ENCODE peak calls at places on chromosomes 11 and 22, in six cellular contexts. S is ovary; Q is AG10803; D is cardiac muscle cell; U is naive thymus-derived CD4-positive, alpha-beta T cell; O is right lobe of liver. X is an unnamed sample.

GRCh38 chr11:35045219-35045819 is 93.7 kb upstream of the CD44 start:
- DNase-seq in O (no peak), U (peak; percentile 35), D (no peak), S (no peak), Q (no peak), X (no peak)

GRCh38 chr11:60931897-60932296 is 7.6 kb downstream of the TMEM132A start:
- DNase-seq in Q (no peak), S (no peak), O (no peak), D (no peak), U (no peak), X (no peak)

GRCh38 chr11:80916180-80916811 is 1475.5 kb upstream of the TENM4 start:
- DNase-seq in D (no peak), S (no peak), O (no peak), U (no peak), Q (no peak), X (no peak)

GRCh38 chr22:46119729-46120419 is 30.5 kb upstream of the PPARA start:
- DNase-seq in D (peak; percentile 91), Q (peak; percentile 94), U (no peak), O (no peak), S (peak; percentile 83), X (no peak)

GRCh38 chr22:30877662-30878515 is 90.7 kb downstream of the MORC2 start:
- DNase-seq in Q (no peak), U (no peak), D (no peak), O (peak; percentile 18), S (no peak), X (peak; percentile 63)

GRCh38 chr22:49331223-49331815 is 496.4 kb downstream of the BRD1 start:
- DNase-seq in S (no peak), O (peak; percentile 31), U (no peak), D (no peak), Q (no peak), X (no peak)

GRCh38 chr11:45919276-45919675 is 1.6 kb upstream of the PEX16 start:
- DNase-seq in U (no peak), S (peak; percentile 28), Q (no peak), O (no peak), D (no peak), X (no peak)

GRCh38 chr11:86523738-86524602 is 148.4 kb downstream of the ME3 start:
- DNase-seq in D (peak; percentile 85), S (no peak), Q (peak; percentile 79), U (no peak), O (no peak), X (peak; percentile 39)

GRCh38 chr11:113697798-113698407 is 8.2 kb downstream of the TMPRSS5 start:
- DNase-seq in Q (no peak), D (no peak), O (no peak), S (no peak), U (no peak), X (no peak)

GRCh38 chr11:133163463-133164419 is 368.6 kb downstream of the OPCML start:
- DNase-seq in D (peak; percentile 61), Q (peak; percentile 57), O (no peak), U (no peak), S (no peak), X (no peak)

GRCh38 chr11:9906043-9906791 is 242.3 kb downstream of the SWAP70 start:
- DNase-seq in D (peak; percentile 89), S (no peak), Q (peak; percentile 100), O (no peak), U (no peak), X (no peak)

GRCh38 chr11:119583585-119583984 is 145.4 kb downstream of the NECTIN1 start:
- DNase-seq in U (no peak), O (peak; percentile 6), D (no peak), S (no peak), Q (no peak), X (no peak)

GRCh38 chr11:119585038-119585666 is 143.8 kb downstream of the NECTIN1 start:
- DNase-seq in D (peak; percentile 26), O (peak; percentile 44), Q (no peak), U (no peak), S (no peak), X (no peak)

GRCh38 chr11:119580751-119581150 is 148.2 kb downstream of the NECTIN1 start:
- DNase-seq in Q (no peak), D (no peak), U (no peak), S (no peak), O (peak; percentile 12), X (no peak)

GRCh38 chr11:119586181-119586580 is 142.8 kb downstream of the NECTIN1 start:
- DNase-seq in S (no peak), D (no peak), U (no peak), O (peak; percentile 19), Q (no peak), X (no peak)

DNA sequence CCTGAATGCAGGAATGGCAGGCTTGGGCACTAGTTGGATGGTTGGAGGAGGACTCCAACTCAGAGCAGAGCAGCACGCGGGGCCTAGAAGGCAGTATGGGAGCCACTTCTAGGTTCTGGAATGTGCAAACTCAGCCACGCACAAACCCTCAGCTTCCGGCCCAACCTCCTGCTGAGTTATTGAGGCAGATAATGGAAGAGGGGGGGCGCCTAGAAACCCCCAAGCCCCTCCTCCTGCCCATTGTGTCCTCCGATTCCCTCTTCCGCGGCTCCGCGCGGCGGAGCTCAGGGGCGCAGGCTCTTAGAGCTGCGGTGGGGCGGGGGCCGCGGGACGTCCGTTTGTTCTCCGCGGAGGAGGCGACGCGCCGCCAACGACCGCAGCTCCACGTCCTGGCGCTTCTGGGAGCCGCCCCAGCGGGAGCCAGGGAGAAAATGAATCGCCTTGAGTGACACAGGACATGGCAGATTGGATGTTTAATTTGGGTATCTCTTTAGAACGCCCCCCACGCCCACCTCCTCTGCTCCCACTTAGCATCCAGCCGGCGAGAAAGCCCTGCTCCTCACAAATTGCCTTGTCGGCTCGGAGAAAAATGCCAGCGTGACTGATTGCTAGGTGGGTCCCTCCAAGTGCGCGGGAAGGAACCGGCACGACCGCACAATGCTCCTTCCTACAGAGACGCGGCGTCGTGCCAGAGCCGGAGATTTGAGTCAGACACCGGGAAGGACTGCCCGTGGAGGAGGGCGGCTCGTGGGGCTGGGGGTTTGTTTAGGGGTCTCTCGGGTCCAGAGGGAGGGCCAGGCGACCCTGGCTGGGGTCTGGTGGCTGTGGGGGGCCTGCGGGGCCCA is 144.6 kb downstream of the NECTIN1 start:
- DNase-seq in D (peak; percentile 96), S (no peak), Q (peak; percentile 56), U (no peak), O (peak; percentile 45), X (no peak)
- H3K4me3 ChIP-seq in D (peak overlapping the region; percentile 26), S (peak overlapping the region; percentile 17), Q (peak overlapping the region; percentile 58), U (no peak overlapping the region), O (peak overlapping the region; percentile 23), X (peak overlapping the region; percentile 41)

DNA sequence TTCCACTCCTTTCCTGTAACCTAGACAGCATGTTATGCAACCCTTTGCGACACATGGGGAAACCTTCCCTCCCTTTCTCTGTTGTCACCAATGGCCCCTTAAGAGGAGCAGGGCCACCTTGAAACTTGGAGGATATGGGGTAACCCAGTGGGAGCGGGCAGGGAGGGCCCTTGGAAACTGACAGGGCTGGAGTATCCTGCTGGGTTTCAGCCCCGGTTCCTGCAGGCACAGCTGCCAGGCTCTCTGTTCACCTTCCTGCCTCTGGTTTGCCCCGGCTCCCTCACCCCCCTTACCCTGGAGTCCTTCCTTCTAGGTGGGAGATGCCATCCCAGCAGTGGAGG is 1.5 kb downstream of the PRDX5 start:
- DNase-seq in O (no peak), D (no peak), Q (peak; percentile 17), U (no peak), S (no peak), X (no peak)
- H3K4me3 ChIP-seq in O (no peak overlapping the region), D (peak overlapping the region; percentile 60), Q (peak overlapping the region; percentile 94), U (peak overlapping the region; percentile 10), S (peak overlapping the region; percentile 65), X (peak overlapping the region; percentile 85)

GRCh38 chr11:18000760-18001159 is 12.1 kb downstream of the SERGEF start:
- DNase-seq in O (no peak), Q (no peak), S (no peak), D (no peak), U (no peak), X (no peak)

GRCh38 chr11:18001191-18001590 is 11.7 kb downstream of the SERGEF start:
- DNase-seq in O (no peak), S (no peak), U (no peak), Q (no peak), D (no peak), X (no peak)

GRCh38 chr11:18010271-18010670 is 2.6 kb downstream of the SERGEF start:
- DNase-seq in O (no peak), U (no peak), D (peak; percentile 2), S (no peak), Q (no peak), X (no peak)

GRCh38 chr11:18010977-18011586 is 1.8 kb downstream of the SERGEF start:
- DNase-seq in S (no peak), O (no peak), U (no peak), D (no peak), Q (no peak), X (no peak)

GRCh38 chr11:18005376-18006129 is 7.3 kb downstream of the SERGEF start:
- DNase-seq in Q (peak; percentile 33), S (no peak), O (no peak), U (no peak), D (peak; percentile 30), X (no peak)
- H3K4me3 ChIP-seq in Q (no peak overlapping the region), S (no peak overlapping the region), O (no peak overlapping the region), U (no peak overlapping the region), D (no peak overlapping the region), X (no peak overlapping the region)

DNA sequence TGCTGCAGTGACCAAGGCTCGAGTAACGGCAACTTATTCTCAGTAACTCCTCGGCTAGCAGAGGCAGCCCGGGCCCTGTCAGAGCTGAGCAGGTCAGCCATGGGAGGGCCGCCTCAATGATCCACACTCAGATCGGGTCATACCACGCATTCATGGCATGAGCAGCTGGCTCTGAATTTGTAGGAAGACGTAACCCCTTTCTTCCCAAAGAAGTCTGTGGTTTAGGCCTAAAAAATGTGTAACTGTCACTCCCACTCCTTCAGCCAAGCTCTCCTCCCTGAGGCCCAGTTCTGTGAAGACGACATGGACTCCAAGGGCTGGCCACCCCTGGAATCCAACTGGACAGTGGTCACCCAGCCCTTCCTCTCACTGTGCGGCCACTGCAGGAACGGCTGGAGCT is 30.0 kb downstream of the PPP2R1B start:
- DNase-seq in S (peak; percentile 50), U (no peak), O (no peak), D (peak; percentile 78), Q (peak; percentile 88), X (no peak)
- H3K4me3 ChIP-seq in S (no peak overlapping the region), U (no peak overlapping the region), O (no peak overlapping the region), D (no peak overlapping the region), Q (peak overlapping the region; percentile 29), X (peak overlapping the region; percentile 45)